ENCODE peak calls at places on chromosomes 5 and 9, in seven cellular contexts. O is HL-60, D is aorta, K is foreskin fibroblast, I is heart right ventricle, A is SK-N-SH, B is endodermal cell. G is an unnamed sample.

GRCh38 chr9:77712533-77713130 is 64.5 kb upstream of the GNA14 start:
- DNase-seq in B (no peak), D (no peak), O (no peak), I (no peak), K (peak), A (no peak), G (no peak)

GRCh38 chr5:127988149-127988755 is 95.3 kb upstream of the SLC12A2 start:
- DNase-seq in A (no peak), D (no peak), I (no peak), B (no peak), K (peak), O (no peak), G (no peak)

GRCh38 chr5:78648359-78649219 is at the start of gene LHFPL2:
- DNase-seq in D (peak), B (peak), I (peak), A (peak), K (peak), O (peak), G (peak)

GRCh38 chr9:97046228-97046627 is 7.3 kb upstream of the CTSV start:
- DNase-seq in K (no peak), O (no peak), A (no peak), I (no peak), B (peak), D (no peak), G (peak)

GRCh38 chr5:44002381-44002901 is 386.8 kb downstream of the FGF10 start:
- DNase-seq in A (no peak), B (no peak), K (peak), D (no peak), I (no peak), O (no peak), G (no peak)

GRCh38 chr9:134258828-134259546 is 67.3 kb upstream of the RXRA start:
- DNase-seq in A (no peak), I (peak), K (no peak), B (no peak), O (no peak), D (no peak), G (no peak)

GRCh38 chr9:14967450-14968321 is 57.5 kb upstream of the FREM1 start:
- DNase-seq in A (no peak), D (no peak), O (no peak), K (no peak), I (no peak), B (no peak), G (no peak)

GRCh38 chr5:172347653-172348052 is 64.1 kb upstream of the UBTD2 start:
- DNase-seq in I (no peak), A (no peak), D (no peak), B (no peak), O (no peak), K (no peak), G (no peak)

GRCh38 chr9:77935974-77936373 is 95.6 kb downstream of the GNAQ start:
- DNase-seq in O (no peak), K (no peak), I (no peak), A (no peak), D (no peak), B (no peak), G (no peak)

GRCh38 chr9:79104951-79105350 is 466.8 kb upstream of the TLE4 start:
- DNase-seq in D (no peak), A (no peak), O (no peak), K (no peak), B (no peak), I (no peak), G (no peak)

GRCh38 chr9:76181020-76181641 is 213.1 kb downstream of the RFK start:
- DNase-seq in K (peak), A (no peak), B (peak), O (peak), I (no peak), D (no peak), G (no peak)

GRCh38 chr5:131957721-131958483 is 12.4 kb upstream of the MEIKIN start:
- DNase-seq in I (no peak), B (no peak), A (no peak), K (no peak), O (no peak), D (no peak), G (no peak)

GRCh38 chr5:149833116-149833827 is 103.2 kb downstream of the PPARGC1B start:
- DNase-seq in D (no peak), I (no peak), O (no peak), K (no peak), B (no peak), A (no peak), G (no peak)

GRCh38 chr5:65862384-65862783 is 64.0 kb upstream of the ERBIN start:
- DNase-seq in O (no peak), B (no peak), K (no peak), A (no peak), D (no peak), I (no peak), G (no peak)

GRCh38 chr5:130992621-130993020 is 172.4 kb downstream of the HINT1 start:
- DNase-seq in D (no peak), B (no peak), A (no peak), K (peak), O (no peak), I (no peak), G (no peak)

GRCh38 chr9:2465921-2466460 is 155.6 kb upstream of the VLDLR start:
- DNase-seq in B (no peak), D (no peak), I (no peak), O (no peak), A (no peak), K (peak), G (no peak)

GRCh38 chr5:98927988-98928801 is 612 bp downstream of the CHD1 start:
- DNase-seq in K (peak), D (peak), A (peak), O (no peak), I (peak), B (peak), G (peak)

GRCh38 chr5:151696470-151697061 is 9.9 kb upstream of the SPARC start:
- DNase-seq in I (peak), D (peak), B (peak), K (peak), A (no peak), O (no peak), G (peak)

GRCh38 chr9:14308751-14309140 is 5.2 kb downstream of the NFIB start:
- DNase-seq in I (no peak), B (no peak), D (no peak), O (no peak), A (no peak), K (no peak), G (no peak)

GRCh38 chr5:141649972-141650371 is 1.2 kb downstream of the FCHSD1 start:
- DNase-seq in D (no peak), A (no peak), B (no peak), I (no peak), K (no peak), O (no peak), G (no peak)
- H3K4me3 ChIP-seq in D (no peak), A (peak), B (no peak), I (no peak), K (no peak), O (no peak), G (no peak)

DNA sequence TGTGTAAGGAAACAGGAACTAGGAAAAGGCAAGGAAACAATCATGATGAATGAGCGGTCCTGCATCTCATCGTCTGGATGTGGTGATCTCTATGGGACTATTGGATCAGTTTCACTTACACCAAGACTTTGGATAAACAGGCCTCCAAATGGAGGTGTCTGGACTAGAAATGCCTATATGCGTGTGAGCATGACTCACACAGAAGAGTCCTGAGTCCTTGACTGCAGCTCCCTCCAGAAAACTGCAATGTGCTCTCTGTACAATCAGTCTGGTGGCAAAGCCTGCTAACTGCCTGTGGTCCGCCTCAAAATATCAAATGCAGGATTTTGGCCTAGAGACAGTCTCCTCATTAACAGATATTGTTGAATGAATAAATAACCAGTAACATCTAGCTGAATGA is 98.1 kb upstream of the PRR16 start:
- DNase-seq in B (no peak), I (no peak), D (no peak), A (no peak), O (no peak), K (peak), G (no peak)
- H3K4me3 ChIP-seq in B (no peak), I (no peak), D (no peak), A (no peak), O (no peak), K (no peak), G (no peak)

GRCh38 chr9:94586316-94586715 is 7.3 kb downstream of the FBP2 start:
- DNase-seq in D (no peak), K (no peak), I (no peak), B (no peak), O (no peak), A (no peak), G (no peak)
- H3K4me3 ChIP-seq in D (no peak), K (no peak), I (no peak), B (no peak), O (no peak), A (no peak), G (no peak)

GRCh38 chr5:125257057-125257970 is 510.9 kb upstream of the ZNF608 start:
- DNase-seq in B (no peak), D (no peak), K (peak), O (no peak), I (no peak), A (peak), G (no peak)
- H3K4me3 ChIP-seq in B (no peak), D (no peak), K (no peak), O (no peak), I (no peak), A (no peak), G (no peak)

GRCh38 chr9:37107701-37108100 is 12.7 kb upstream of the ZCCHC7 start:
- DNase-seq in A (no peak), K (no peak), I (no peak), D (no peak), B (no peak), O (no peak), G (no peak)
- H3K4me3 ChIP-seq in A (no peak), K (no peak), I (no peak), D (no peak), B (no peak), O (no peak), G (no peak)

GRCh38 chr5:14869286-14870164 is 2.1 kb downstream of the ANKH start:
- DNase-seq in I (no peak), K (no peak), O (no peak), A (no peak), B (no peak), D (no peak), G (no peak)
- H3K4me3 ChIP-seq in I (peak), K (no peak), O (no peak), A (peak), B (peak), D (peak), G (no peak)

DNA sequence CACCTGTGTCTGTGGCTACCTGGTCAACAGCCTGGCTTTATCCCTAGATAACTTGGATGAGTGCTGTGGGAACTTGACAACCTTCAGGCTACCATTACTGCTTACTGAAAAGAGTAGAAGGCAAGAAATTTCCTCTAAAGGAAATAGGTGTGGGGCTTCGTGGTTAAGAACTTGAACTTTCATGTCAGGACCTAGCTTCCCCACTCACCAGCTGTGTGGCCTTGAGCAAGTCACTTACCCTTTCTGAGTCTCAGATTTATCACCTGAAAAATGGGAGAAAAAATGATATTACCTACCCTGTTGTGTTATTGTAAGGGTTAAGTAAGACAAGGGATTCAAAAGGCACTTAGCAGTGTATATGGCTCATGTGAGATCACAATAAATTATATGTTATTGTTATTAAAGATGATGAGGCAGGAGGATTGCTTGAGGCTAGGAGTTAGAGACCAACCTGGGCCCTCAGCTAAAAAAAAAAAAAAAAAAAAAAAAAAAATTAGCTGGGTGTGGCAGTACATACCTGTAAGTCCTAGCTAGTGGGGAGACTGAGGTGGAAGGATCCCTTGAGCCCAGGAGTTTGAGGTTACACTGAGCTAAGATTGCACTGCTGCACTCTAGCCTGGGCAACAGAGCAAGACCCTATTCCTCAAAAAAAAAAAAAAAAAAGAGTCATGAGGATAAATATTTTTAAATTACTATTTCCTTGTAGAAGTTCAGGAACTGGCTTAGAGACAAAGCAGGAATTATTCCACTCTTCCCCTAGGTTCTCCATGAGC is 97.0 kb upstream of the SPRY4 start:
- DNase-seq in D (no peak), K (no peak), B (no peak), O (no peak), A (no peak), I (no peak), G (no peak)
- H3K4me3 ChIP-seq in D (no peak), K (no peak), B (no peak), O (no peak), A (no peak), I (no peak), G (no peak)

GRCh38 chr5:178940569-178941360 is at the start of gene ZNF454:
- DNase-seq in D (peak), O (no peak), K (peak), B (no peak), I (peak), A (peak), G (peak)

DNA sequence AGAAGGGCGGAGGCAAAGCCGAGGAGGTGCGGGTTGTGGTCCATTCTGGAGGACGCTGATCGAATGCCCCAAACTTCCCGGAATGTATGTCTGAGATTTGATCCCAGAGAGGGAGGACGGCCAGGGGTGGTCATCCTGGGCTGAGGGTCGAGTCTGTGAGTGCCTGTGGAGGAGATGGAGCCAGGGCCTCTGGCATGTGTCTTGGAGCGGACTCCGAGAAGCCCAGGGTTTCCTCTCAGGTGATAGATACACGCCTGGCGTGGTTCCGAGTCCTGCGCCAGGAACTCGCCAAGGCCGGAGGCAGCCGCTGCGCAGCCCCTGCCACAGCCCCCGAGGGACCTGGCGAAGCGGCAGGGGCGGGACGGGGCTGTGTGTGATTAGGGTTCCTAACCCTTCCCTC is 363 bp downstream of the ZNF454 start:
- DNase-seq in O (no peak), K (no peak), I (peak), B (no peak), D (no peak), A (no peak), G (peak)
- H3K4me3 ChIP-seq in O (no peak), K (peak), I (peak), B (peak), D (peak), A (no peak), G (peak)

GRCh38 chr5:17081142-17081541 is 136.3 kb upstream of the BASP1 start:
- DNase-seq in D (no peak), B (no peak), K (peak), A (no peak), O (no peak), I (no peak), G (no peak)

GRCh38 chr5:17077447-17078233 is 139.8 kb upstream of the BASP1 start:
- DNase-seq in B (no peak), D (no peak), I (no peak), A (no peak), O (no peak), K (no peak), G (no peak)

GRCh38 chr5:17075196-17075595 is 139.1 kb upstream of the MYO10 start:
- DNase-seq in A (no peak), D (no peak), K (no peak), B (no peak), I (no peak), O (no peak), G (no peak)

GRCh38 chr5:17080361-17080760 is 137.1 kb upstream of the BASP1 start:
- DNase-seq in B (no peak), D (no peak), A (no peak), O (no peak), I (no peak), K (peak), G (no peak)

GRCh38 chr5:17079562-17079961 is 137.9 kb upstream of the BASP1 start:
- DNase-seq in K (no peak), I (no peak), O (no peak), D (no peak), B (no peak), A (no peak), G (no peak)
- H3K4me3 ChIP-seq in K (no peak), I (no peak), O (no peak), D (no peak), B (no peak), A (no peak), G (no peak)

GRCh38 chr9:109110326-109111014 is 9.3 kb downstream of the TMEM245 start:
- DNase-seq in I (no peak), A (no peak), O (no peak), B (no peak), D (no peak), K (peak), G (no peak)
- H3K4me3 ChIP-seq in I (no peak), A (peak), O (no peak), B (no peak), D (no peak), K (peak), G (no peak)

G was measured in H7.